ENCODE peak calls at places on chromosome 21, in ten cellular contexts. One of them, this sample, is unnamed.

GRCh38 chr21:46227811-46228344 is 696 bp downstream of the LSS start:
- DNase-seq in C1 segment of cervical spinal cord: no peak
- DNase-seq in NCI-H524: peak; percentile 33
- DNase-seq in naive thymus-derived CD4-positive, alpha-beta T cell: peak; percentile 20
- DNase-seq in NCI-H1105 treated with DMSO at 0.1 percent for 48 hours: no peak
- DNase-seq in activated CD4-positive, alpha-beta T cell treated with anti-CD3 and anti-CD28 coated beads, Interleukin-2, amount 50 U/mL, for 24 hours: no peak
- DNase-seq in HFF-Myc: no peak
- DNase-seq in NCI-H1092 treated with DMSO at 0.1 percent for 48 hours: no peak
- DNase-seq in activated T-helper 1 cell treated with anti-CD3 and anti-CD28 coated beads, Interleukin-12 subunit alpha, Interleukin-12 subunit beta, Interleukin-2, Interleukin-4 antibody, amounts not matched to agents 30 ng/mL and 10 ng/mL and 1 ng/mL, durations not matched to agents 14 hours and 24 hours and 36 hours: no peak
- DNase-seq in GM04503: no peak
- DNase-seq in this sample: no peak

GRCh38 chr21:35238119-35238518 is 189.0 kb upstream of the RUNX1 start:
- DNase-seq in NCI-H524: no peak
- DNase-seq in activated T-helper 1 cell treated with anti-CD3 and anti-CD28 coated beads, Interleukin-12 subunit alpha, Interleukin-12 subunit beta, Interleukin-2, Interleukin-4 antibody, amounts not matched to agents 30 ng/mL and 10 ng/mL and 1 ng/mL, durations not matched to agents 14 hours and 24 hours and 36 hours: no peak
- DNase-seq in NCI-H1105 treated with DMSO at 0.1 percent for 48 hours: no peak
- DNase-seq in naive thymus-derived CD4-positive, alpha-beta T cell: no peak
- DNase-seq in C1 segment of cervical spinal cord: no peak
- DNase-seq in GM04503: no peak
- DNase-seq in HFF-Myc: no peak
- DNase-seq in NCI-H1092 treated with DMSO at 0.1 percent for 48 hours: no peak
- DNase-seq in activated CD4-positive, alpha-beta T cell treated with anti-CD3 and anti-CD28 coated beads, Interleukin-2, amount 50 U/mL, for 24 hours: no peak
- DNase-seq in this sample: no peak

GRCh38 chr21:34965200-34966174 is 83.6 kb downstream of the RUNX1 start:
- DNase-seq in NCI-H1092 treated with DMSO at 0.1 percent for 48 hours: no peak
- DNase-seq in activated CD4-positive, alpha-beta T cell treated with anti-CD3 and anti-CD28 coated beads, Interleukin-2, amount 50 U/mL, for 24 hours: no peak
- DNase-seq in HFF-Myc: no peak
- DNase-seq in C1 segment of cervical spinal cord: no peak
- DNase-seq in NCI-H1105 treated with DMSO at 0.1 percent for 48 hours: no peak
- DNase-seq in GM04503: no peak
- DNase-seq in NCI-H524: no peak
- DNase-seq in activated T-helper 1 cell treated with anti-CD3 and anti-CD28 coated beads, Interleukin-12 subunit alpha, Interleukin-12 subunit beta, Interleukin-2, Interleukin-4 antibody, amounts not matched to agents 30 ng/mL and 10 ng/mL and 1 ng/mL, durations not matched to agents 14 hours and 24 hours and 36 hours: no peak
- DNase-seq in naive thymus-derived CD4-positive, alpha-beta T cell: no peak
- DNase-seq in this sample: no peak

GRCh38 chr21:46111193-46111571 is 13.3 kb downstream of the COL6A2 start:
- DNase-seq in NCI-H1105 treated with DMSO at 0.1 percent for 48 hours: no peak
- DNase-seq in C1 segment of cervical spinal cord: no peak
- DNase-seq in GM04503: no peak
- DNase-seq in naive thymus-derived CD4-positive, alpha-beta T cell: no peak
- DNase-seq in NCI-H1092 treated with DMSO at 0.1 percent for 48 hours: no peak
- DNase-seq in activated CD4-positive, alpha-beta T cell treated with anti-CD3 and anti-CD28 coated beads, Interleukin-2, amount 50 U/mL, for 24 hours: no peak
- DNase-seq in activated T-helper 1 cell treated with anti-CD3 and anti-CD28 coated beads, Interleukin-12 subunit alpha, Interleukin-12 subunit beta, Interleukin-2, Interleukin-4 antibody, amounts not matched to agents 30 ng/mL and 10 ng/mL and 1 ng/mL, durations not matched to agents 14 hours and 24 hours and 36 hours: no peak
- DNase-seq in NCI-H524: no peak
- DNase-seq in HFF-Myc: no peak
- DNase-seq in this sample: peak; percentile 8

GRCh38 chr21:37509802-37510393 is 143.3 kb downstream of the DYRK1A start:
- DNase-seq in NCI-H1092 treated with DMSO at 0.1 percent for 48 hours: no peak
- DNase-seq in GM04503: no peak
- DNase-seq in activated CD4-positive, alpha-beta T cell treated with anti-CD3 and anti-CD28 coated beads, Interleukin-2, amount 50 U/mL, for 24 hours: no peak
- DNase-seq in NCI-H524: no peak
- DNase-seq in NCI-H1105 treated with DMSO at 0.1 percent for 48 hours: no peak
- DNase-seq in naive thymus-derived CD4-positive, alpha-beta T cell: no peak
- DNase-seq in activated T-helper 1 cell treated with anti-CD3 and anti-CD28 coated beads, Interleukin-12 subunit alpha, Interleukin-12 subunit beta, Interleukin-2, Interleukin-4 antibody, amounts not matched to agents 30 ng/mL and 10 ng/mL and 1 ng/mL, durations not matched to agents 14 hours and 24 hours and 36 hours: no peak
- DNase-seq in C1 segment of cervical spinal cord: no peak
- DNase-seq in HFF-Myc: no peak
- DNase-seq in this sample: no peak

GRCh38 chr21:45836268-45836655 is 145.3 kb upstream of the COL6A1 start:
- DNase-seq in C1 segment of cervical spinal cord: no peak
- DNase-seq in activated T-helper 1 cell treated with anti-CD3 and anti-CD28 coated beads, Interleukin-12 subunit alpha, Interleukin-12 subunit beta, Interleukin-2, Interleukin-4 antibody, amounts not matched to agents 30 ng/mL and 10 ng/mL and 1 ng/mL, durations not matched to agents 14 hours and 24 hours and 36 hours: no peak
- DNase-seq in NCI-H1105 treated with DMSO at 0.1 percent for 48 hours: no peak
- DNase-seq in activated CD4-positive, alpha-beta T cell treated with anti-CD3 and anti-CD28 coated beads, Interleukin-2, amount 50 U/mL, for 24 hours: no peak
- DNase-seq in NCI-H524: no peak
- DNase-seq in HFF-Myc: no peak
- DNase-seq in NCI-H1092 treated with DMSO at 0.1 percent for 48 hours: no peak
- DNase-seq in naive thymus-derived CD4-positive, alpha-beta T cell: no peak
- DNase-seq in GM04503: no peak
- DNase-seq in this sample: no peak

GRCh38 chr21:36589352-36589971 is 109.5 kb upstream of the SIM2 start:
- DNase-seq in C1 segment of cervical spinal cord: no peak
- DNase-seq in activated T-helper 1 cell treated with anti-CD3 and anti-CD28 coated beads, Interleukin-12 subunit alpha, Interleukin-12 subunit beta, Interleukin-2, Interleukin-4 antibody, amounts not matched to agents 30 ng/mL and 10 ng/mL and 1 ng/mL, durations not matched to agents 14 hours and 24 hours and 36 hours: peak; percentile 8
- DNase-seq in NCI-H1105 treated with DMSO at 0.1 percent for 48 hours: no peak
- DNase-seq in GM04503: no peak
- DNase-seq in activated CD4-positive, alpha-beta T cell treated with anti-CD3 and anti-CD28 coated beads, Interleukin-2, amount 50 U/mL, for 24 hours: no peak
- DNase-seq in naive thymus-derived CD4-positive, alpha-beta T cell: no peak
- DNase-seq in NCI-H524: peak; percentile 59
- DNase-seq in NCI-H1092 treated with DMSO at 0.1 percent for 48 hours: peak; percentile 50
- DNase-seq in HFF-Myc: peak; percentile 44
- DNase-seq in this sample: peak; percentile 71

GRCh38 chr21:36461277-36461917 is 18.5 kb downstream of the CLDN14 start:
- DNase-seq in NCI-H524: no peak
- DNase-seq in NCI-H1105 treated with DMSO at 0.1 percent for 48 hours: no peak
- DNase-seq in activated CD4-positive, alpha-beta T cell treated with anti-CD3 and anti-CD28 coated beads, Interleukin-2, amount 50 U/mL, for 24 hours: no peak
- DNase-seq in GM04503: no peak
- DNase-seq in naive thymus-derived CD4-positive, alpha-beta T cell: no peak
- DNase-seq in C1 segment of cervical spinal cord: no peak
- DNase-seq in NCI-H1092 treated with DMSO at 0.1 percent for 48 hours: no peak
- DNase-seq in HFF-Myc: no peak
- DNase-seq in activated T-helper 1 cell treated with anti-CD3 and anti-CD28 coated beads, Interleukin-12 subunit alpha, Interleukin-12 subunit beta, Interleukin-2, Interleukin-4 antibody, amounts not matched to agents 30 ng/mL and 10 ng/mL and 1 ng/mL, durations not matched to agents 14 hours and 24 hours and 36 hours: no peak
- DNase-seq in this sample: no peak

GRCh38 chr21:39390212-39390765 is 41.4 kb upstream of the HMGN1 start:
- DNase-seq in C1 segment of cervical spinal cord: no peak
- DNase-seq in NCI-H1092 treated with DMSO at 0.1 percent for 48 hours: no peak
- DNase-seq in naive thymus-derived CD4-positive, alpha-beta T cell: no peak
- DNase-seq in activated T-helper 1 cell treated with anti-CD3 and anti-CD28 coated beads, Interleukin-12 subunit alpha, Interleukin-12 subunit beta, Interleukin-2, Interleukin-4 antibody, amounts not matched to agents 30 ng/mL and 10 ng/mL and 1 ng/mL, durations not matched to agents 14 hours and 24 hours and 36 hours: no peak
- DNase-seq in activated CD4-positive, alpha-beta T cell treated with anti-CD3 and anti-CD28 coated beads, Interleukin-2, amount 50 U/mL, for 24 hours: no peak
- DNase-seq in GM04503: no peak
- DNase-seq in NCI-H1105 treated with DMSO at 0.1 percent for 48 hours: no peak
- DNase-seq in NCI-H524: no peak
- DNase-seq in HFF-Myc: no peak
- DNase-seq in this sample: peak; percentile 26

GRCh38 chr21:45449658-45450502 is 44.9 kb downstream of the COL18A1 start:
- DNase-seq in C1 segment of cervical spinal cord: no peak
- DNase-seq in NCI-H1105 treated with DMSO at 0.1 percent for 48 hours: no peak
- DNase-seq in NCI-H1092 treated with DMSO at 0.1 percent for 48 hours: no peak
- DNase-seq in GM04503: no peak
- DNase-seq in NCI-H524: no peak
- DNase-seq in activated T-helper 1 cell treated with anti-CD3 and anti-CD28 coated beads, Interleukin-12 subunit alpha, Interleukin-12 subunit beta, Interleukin-2, Interleukin-4 antibody, amounts not matched to agents 30 ng/mL and 10 ng/mL and 1 ng/mL, durations not matched to agents 14 hours and 24 hours and 36 hours: no peak
- DNase-seq in activated CD4-positive, alpha-beta T cell treated with anti-CD3 and anti-CD28 coated beads, Interleukin-2, amount 50 U/mL, for 24 hours: no peak
- DNase-seq in naive thymus-derived CD4-positive, alpha-beta T cell: no peak
- DNase-seq in HFF-Myc: no peak
- DNase-seq in this sample: no peak

GRCh38 chr21:32979598-32980268 is 46.0 kb upstream of the OLIG2 start:
- DNase-seq in NCI-H1105 treated with DMSO at 0.1 percent for 48 hours: no peak
- DNase-seq in activated CD4-positive, alpha-beta T cell treated with anti-CD3 and anti-CD28 coated beads, Interleukin-2, amount 50 U/mL, for 24 hours: no peak
- DNase-seq in NCI-H524: no peak
- DNase-seq in HFF-Myc: no peak
- DNase-seq in GM04503: no peak
- DNase-seq in C1 segment of cervical spinal cord: no peak
- DNase-seq in activated T-helper 1 cell treated with anti-CD3 and anti-CD28 coated beads, Interleukin-12 subunit alpha, Interleukin-12 subunit beta, Interleukin-2, Interleukin-4 antibody, amounts not matched to agents 30 ng/mL and 10 ng/mL and 1 ng/mL, durations not matched to agents 14 hours and 24 hours and 36 hours: no peak
- DNase-seq in naive thymus-derived CD4-positive, alpha-beta T cell: no peak
- DNase-seq in NCI-H1092 treated with DMSO at 0.1 percent for 48 hours: no peak
- DNase-seq in this sample: no peak

GRCh38 chr21:46397993-46398392 is 60.7 kb upstream of the DIP2A start:
- DNase-seq in C1 segment of cervical spinal cord: no peak
- DNase-seq in activated CD4-positive, alpha-beta T cell treated with anti-CD3 and anti-CD28 coated beads, Interleukin-2, amount 50 U/mL, for 24 hours: no peak
- DNase-seq in activated T-helper 1 cell treated with anti-CD3 and anti-CD28 coated beads, Interleukin-12 subunit alpha, Interleukin-12 subunit beta, Interleukin-2, Interleukin-4 antibody, amounts not matched to agents 30 ng/mL and 10 ng/mL and 1 ng/mL, durations not matched to agents 14 hours and 24 hours and 36 hours: no peak
- DNase-seq in NCI-H1105 treated with DMSO at 0.1 percent for 48 hours: no peak
- DNase-seq in NCI-H524: no peak
- DNase-seq in NCI-H1092 treated with DMSO at 0.1 percent for 48 hours: no peak
- DNase-seq in GM04503: no peak
- DNase-seq in naive thymus-derived CD4-positive, alpha-beta T cell: no peak
- DNase-seq in HFF-Myc: no peak
- DNase-seq in this sample: no peak

GRCh38 chr21:26011292-26011940 is 159.2 kb downstream of the APP start:
- DNase-seq in HFF-Myc: no peak
- DNase-seq in NCI-H524: peak; percentile 34
- DNase-seq in GM04503: no peak
- DNase-seq in activated CD4-positive, alpha-beta T cell treated with anti-CD3 and anti-CD28 coated beads, Interleukin-2, amount 50 U/mL, for 24 hours: no peak
- DNase-seq in NCI-H1092 treated with DMSO at 0.1 percent for 48 hours: no peak
- DNase-seq in activated T-helper 1 cell treated with anti-CD3 and anti-CD28 coated beads, Interleukin-12 subunit alpha, Interleukin-12 subunit beta, Interleukin-2, Interleukin-4 antibody, amounts not matched to agents 30 ng/mL and 10 ng/mL and 1 ng/mL, durations not matched to agents 14 hours and 24 hours and 36 hours: no peak
- DNase-seq in NCI-H1105 treated with DMSO at 0.1 percent for 48 hours: no peak
- DNase-seq in naive thymus-derived CD4-positive, alpha-beta T cell: no peak
- DNase-seq in C1 segment of cervical spinal cord: no peak
- DNase-seq in this sample: no peak

GRCh38 chr21:45105906-45106485 is 31.6 kb downstream of the ADARB1 start:
- DNase-seq in HFF-Myc: no peak
- DNase-seq in NCI-H1092 treated with DMSO at 0.1 percent for 48 hours: no peak
- DNase-seq in GM04503: no peak
- DNase-seq in C1 segment of cervical spinal cord: no peak
- DNase-seq in NCI-H524: no peak
- DNase-seq in naive thymus-derived CD4-positive, alpha-beta T cell: no peak
- DNase-seq in NCI-H1105 treated with DMSO at 0.1 percent for 48 hours: no peak
- DNase-seq in activated T-helper 1 cell treated with anti-CD3 and anti-CD28 coated beads, Interleukin-12 subunit alpha, Interleukin-12 subunit beta, Interleukin-2, Interleukin-4 antibody, amounts not matched to agents 30 ng/mL and 10 ng/mL and 1 ng/mL, durations not matched to agents 14 hours and 24 hours and 36 hours: no peak
- DNase-seq in activated CD4-positive, alpha-beta T cell treated with anti-CD3 and anti-CD28 coated beads, Interleukin-2, amount 50 U/mL, for 24 hours: no peak
- DNase-seq in this sample: no peak

GRCh38 chr21:34343347-34344057 is 20.3 kb upstream of the KCNE2 start:
- DNase-seq in NCI-H524: no peak
- DNase-seq in naive thymus-derived CD4-positive, alpha-beta T cell: no peak
- DNase-seq in C1 segment of cervical spinal cord: no peak
- DNase-seq in activated T-helper 1 cell treated with anti-CD3 and anti-CD28 coated beads, Interleukin-12 subunit alpha, Interleukin-12 subunit beta, Interleukin-2, Interleukin-4 antibody, amounts not matched to agents 30 ng/mL and 10 ng/mL and 1 ng/mL, durations not matched to agents 14 hours and 24 hours and 36 hours: no peak
- DNase-seq in activated CD4-positive, alpha-beta T cell treated with anti-CD3 and anti-CD28 coated beads, Interleukin-2, amount 50 U/mL, for 24 hours: no peak
- DNase-seq in NCI-H1105 treated with DMSO at 0.1 percent for 48 hours: no peak
- DNase-seq in GM04503: no peak
- DNase-seq in NCI-H1092 treated with DMSO at 0.1 percent for 48 hours: no peak
- DNase-seq in HFF-Myc: no peak
- DNase-seq in this sample: no peak

GRCh38 chr21:35357041-35357780 is 308.1 kb upstream of the RUNX1 start:
- DNase-seq in NCI-H1092 treated with DMSO at 0.1 percent for 48 hours: no peak
- DNase-seq in activated CD4-positive, alpha-beta T cell treated with anti-CD3 and anti-CD28 coated beads, Interleukin-2, amount 50 U/mL, for 24 hours: no peak
- DNase-seq in naive thymus-derived CD4-positive, alpha-beta T cell: no peak
- DNase-seq in NCI-H1105 treated with DMSO at 0.1 percent for 48 hours: no peak
- DNase-seq in C1 segment of cervical spinal cord: no peak
- DNase-seq in HFF-Myc: no peak
- DNase-seq in NCI-H524: no peak
- DNase-seq in GM04503: no peak
- DNase-seq in activated T-helper 1 cell treated with anti-CD3 and anti-CD28 coated beads, Interleukin-12 subunit alpha, Interleukin-12 subunit beta, Interleukin-2, Interleukin-4 antibody, amounts not matched to agents 30 ng/mL and 10 ng/mL and 1 ng/mL, durations not matched to agents 14 hours and 24 hours and 36 hours: no peak
- DNase-seq in this sample: no peak

GRCh38 chr21:44664691-44665090 is 2.0 kb downstream of the KRTAP12-2 start:
- DNase-seq in NCI-H524: no peak
- DNase-seq in activated T-helper 1 cell treated with anti-CD3 and anti-CD28 coated beads, Interleukin-12 subunit alpha, Interleukin-12 subunit beta, Interleukin-2, Interleukin-4 antibody, amounts not matched to agents 30 ng/mL and 10 ng/mL and 1 ng/mL, durations not matched to agents 14 hours and 24 hours and 36 hours: no peak
- DNase-seq in NCI-H1105 treated with DMSO at 0.1 percent for 48 hours: no peak
- DNase-seq in activated CD4-positive, alpha-beta T cell treated with anti-CD3 and anti-CD28 coated beads, Interleukin-2, amount 50 U/mL, for 24 hours: no peak
- DNase-seq in GM04503: no peak
- DNase-seq in HFF-Myc: no peak
- DNase-seq in NCI-H1092 treated with DMSO at 0.1 percent for 48 hours: no peak
- DNase-seq in naive thymus-derived CD4-positive, alpha-beta T cell: no peak
- DNase-seq in C1 segment of cervical spinal cord: no peak
- DNase-seq in this sample: no peak

GRCh38 chr21:29511076-29511475 is 212.4 kb downstream of the BACH1 start:
- DNase-seq in NCI-H1092 treated with DMSO at 0.1 percent for 48 hours: no peak
- DNase-seq in C1 segment of cervical spinal cord: no peak
- DNase-seq in NCI-H1105 treated with DMSO at 0.1 percent for 48 hours: no peak
- DNase-seq in naive thymus-derived CD4-positive, alpha-beta T cell: no peak
- DNase-seq in GM04503: peak; percentile 24
- DNase-seq in NCI-H524: no peak
- DNase-seq in HFF-Myc: no peak
- DNase-seq in activated T-helper 1 cell treated with anti-CD3 and anti-CD28 coated beads, Interleukin-12 subunit alpha, Interleukin-12 subunit beta, Interleukin-2, Interleukin-4 antibody, amounts not matched to agents 30 ng/mL and 10 ng/mL and 1 ng/mL, durations not matched to agents 14 hours and 24 hours and 36 hours: no peak
- DNase-seq in activated CD4-positive, alpha-beta T cell treated with anti-CD3 and anti-CD28 coated beads, Interleukin-2, amount 50 U/mL, for 24 hours: no peak
- DNase-seq in this sample: no peak

GRCh38 chr21:27275294-27275927 is 308.5 kb upstream of the ADAMTS5 start:
- DNase-seq in activated CD4-positive, alpha-beta T cell treated with anti-CD3 and anti-CD28 coated beads, Interleukin-2, amount 50 U/mL, for 24 hours: no peak
- DNase-seq in activated T-helper 1 cell treated with anti-CD3 and anti-CD28 coated beads, Interleukin-12 subunit alpha, Interleukin-12 subunit beta, Interleukin-2, Interleukin-4 antibody, amounts not matched to agents 30 ng/mL and 10 ng/mL and 1 ng/mL, durations not matched to agents 14 hours and 24 hours and 36 hours: no peak
- DNase-seq in NCI-H1105 treated with DMSO at 0.1 percent for 48 hours: no peak
- DNase-seq in NCI-H524: no peak
- DNase-seq in GM04503: peak; percentile 78
- DNase-seq in C1 segment of cervical spinal cord: no peak
- DNase-seq in NCI-H1092 treated with DMSO at 0.1 percent for 48 hours: no peak
- DNase-seq in HFF-Myc: no peak
- DNase-seq in naive thymus-derived CD4-positive, alpha-beta T cell: no peak
- DNase-seq in this sample: no peak

GRCh38 chr21:44903054-44903685 is 17.5 kb downstream of the ITGB2 start:
- DNase-seq in NCI-H524: no peak
- DNase-seq in HFF-Myc: no peak
- DNase-seq in C1 segment of cervical spinal cord: no peak
- DNase-seq in activated CD4-positive, alpha-beta T cell treated with anti-CD3 and anti-CD28 coated beads, Interleukin-2, amount 50 U/mL, for 24 hours: no peak
- DNase-seq in NCI-H1092 treated with DMSO at 0.1 percent for 48 hours: no peak
- DNase-seq in activated T-helper 1 cell treated with anti-CD3 and anti-CD28 coated beads, Interleukin-12 subunit alpha, Interleukin-12 subunit beta, Interleukin-2, Interleukin-4 antibody, amounts not matched to agents 30 ng/mL and 10 ng/mL and 1 ng/mL, durations not matched to agents 14 hours and 24 hours and 36 hours: no peak
- DNase-seq in GM04503: no peak
- DNase-seq in NCI-H1105 treated with DMSO at 0.1 percent for 48 hours: no peak
- DNase-seq in naive thymus-derived CD4-positive, alpha-beta T cell: no peak
- DNase-seq in this sample: no peak

GRCh38 chr21:22993822-22994574 is 1995.8 kb downstream of the NCAM2 start:
- DNase-seq in C1 segment of cervical spinal cord: no peak
- DNase-seq in naive thymus-derived CD4-positive, alpha-beta T cell: no peak
- DNase-seq in NCI-H1105 treated with DMSO at 0.1 percent for 48 hours: no peak
- DNase-seq in NCI-H1092 treated with DMSO at 0.1 percent for 48 hours: peak; percentile 49
- DNase-seq in activated T-helper 1 cell treated with anti-CD3 and anti-CD28 coated beads, Interleukin-12 subunit alpha, Interleukin-12 subunit beta, Interleukin-2, Interleukin-4 antibody, amounts not matched to agents 30 ng/mL and 10 ng/mL and 1 ng/mL, durations not matched to agents 14 hours and 24 hours and 36 hours: no peak
- DNase-seq in HFF-Myc: no peak
- DNase-seq in NCI-H524: peak; percentile 88
- DNase-seq in GM04503: no peak
- DNase-seq in activated CD4-positive, alpha-beta T cell treated with anti-CD3 and anti-CD28 coated beads, Interleukin-2, amount 50 U/mL, for 24 hours: no peak
- DNase-seq in this sample: no peak

GRCh38 chr21:45970674-45971486 is 10.7 kb upstream of the COL6A1 start:
- DNase-seq in naive thymus-derived CD4-positive, alpha-beta T cell: no peak
- DNase-seq in NCI-H1092 treated with DMSO at 0.1 percent for 48 hours: peak; percentile 54
- DNase-seq in C1 segment of cervical spinal cord: no peak
- DNase-seq in NCI-H524: peak; percentile 81
- DNase-seq in GM04503: no peak
- DNase-seq in HFF-Myc: no peak
- DNase-seq in activated CD4-positive, alpha-beta T cell treated with anti-CD3 and anti-CD28 coated beads, Interleukin-2, amount 50 U/mL, for 24 hours: no peak
- DNase-seq in activated T-helper 1 cell treated with anti-CD3 and anti-CD28 coated beads, Interleukin-12 subunit alpha, Interleukin-12 subunit beta, Interleukin-2, Interleukin-4 antibody, amounts not matched to agents 30 ng/mL and 10 ng/mL and 1 ng/mL, durations not matched to agents 14 hours and 24 hours and 36 hours: no peak
- DNase-seq in NCI-H1105 treated with DMSO at 0.1 percent for 48 hours: peak; percentile 13
- DNase-seq in this sample: peak; percentile 87

GRCh38 chr21:41465176-41465781 is 39.2 kb downstream of the MX1 start:
- DNase-seq in HFF-Myc: no peak
- DNase-seq in activated T-helper 1 cell treated with anti-CD3 and anti-CD28 coated beads, Interleukin-12 subunit alpha, Interleukin-12 subunit beta, Interleukin-2, Interleukin-4 antibody, amounts not matched to agents 30 ng/mL and 10 ng/mL and 1 ng/mL, durations not matched to agents 14 hours and 24 hours and 36 hours: no peak
- DNase-seq in NCI-H1092 treated with DMSO at 0.1 percent for 48 hours: no peak
- DNase-seq in activated CD4-positive, alpha-beta T cell treated with anti-CD3 and anti-CD28 coated beads, Interleukin-2, amount 50 U/mL, for 24 hours: no peak
- DNase-seq in NCI-H524: no peak
- DNase-seq in C1 segment of cervical spinal cord: no peak
- DNase-seq in GM04503: no peak
- DNase-seq in naive thymus-derived CD4-positive, alpha-beta T cell: no peak
- DNase-seq in NCI-H1105 treated with DMSO at 0.1 percent for 48 hours: no peak
- DNase-seq in this sample: no peak

GRCh38 chr21:37855568-37856391 is 60.5 kb downstream of the KCNJ6 start:
- DNase-seq in GM04503: peak; percentile 69
- DNase-seq in C1 segment of cervical spinal cord: no peak
- DNase-seq in activated CD4-positive, alpha-beta T cell treated with anti-CD3 and anti-CD28 coated beads, Interleukin-2, amount 50 U/mL, for 24 hours: no peak
- DNase-seq in NCI-H524: peak; percentile 98
- DNase-seq in activated T-helper 1 cell treated with anti-CD3 and anti-CD28 coated beads, Interleukin-12 subunit alpha, Interleukin-12 subunit beta, Interleukin-2, Interleukin-4 antibody, amounts not matched to agents 30 ng/mL and 10 ng/mL and 1 ng/mL, durations not matched to agents 14 hours and 24 hours and 36 hours: no peak
- DNase-seq in NCI-H1105 treated with DMSO at 0.1 percent for 48 hours: no peak
- DNase-seq in NCI-H1092 treated with DMSO at 0.1 percent for 48 hours: no peak
- DNase-seq in naive thymus-derived CD4-positive, alpha-beta T cell: no peak
- DNase-seq in HFF-Myc: no peak
- DNase-seq in this sample: peak; percentile 94

This sample was measured in WERI-Rb-1.